ENCODE peak calls at places on chromosomes 16 and 17, in eight cellular contexts. K is OCI-LY7; B is heart right ventricle; A is endothelial cell of umbilical vein; I is CD8-positive, alpha-beta T cell; N is AG04450; P is fibroblast of the aortic adventitia; F is fibroblast of villous mesenchyme. Z is an unnamed sample.
A peak's percentile ranks its signal among the peaks of the same experiment; 100 is the strongest.

GRCh38 chr16:68113765-68114240 is 28.6 kb downstream of the NFATC3 start:
- DNase-seq in K (no peak), B (no peak), A (no peak), I (no peak), N (no peak), P (no peak), F (no peak), Z (no peak)

GRCh38 chr17:50871898-50872297 is 5.7 kb upstream of the TOB1 start:
- DNase-seq in K (no peak), B (no peak), A (no peak), I (no peak), N (no peak), P (no peak), F (no peak), Z (no peak)

GRCh38 chr17:82297280-82297803 is 20.1 kb downstream of the CD7 start:
- DNase-seq in K (peak; percentile 71), B (peak; percentile 67), A (peak; percentile 84), I (peak; percentile 69), N (no peak), P (peak; percentile 56), F (peak; percentile 97), Z (no peak)

GRCh38 chr17:32303861-32304288 is 38.1 kb downstream of the C17orf75 start:
- DNase-seq in K (no peak), B (no peak), A (no peak), I (no peak), N (no peak), P (no peak), F (no peak), Z (peak; percentile 31)

GRCh38 chr16:4752351-4753100 is 14.4 kb downstream of the ZNF500 start:
- DNase-seq in K (no peak), B (no peak), A (no peak), I (no peak), N (no peak), P (no peak), F (no peak), Z (no peak)

GRCh38 chr17:63578027-63578768 is 22.5 kb upstream of the TACO1 start:
- DNase-seq in K (no peak), B (no peak), A (no peak), I (no peak), N (no peak), P (no peak), F (no peak), Z (no peak)

GRCh38 chr17:11612956-11613355 is 14.7 kb downstream of the DNAH9 start:
- DNase-seq in K (no peak), B (no peak), A (no peak), I (no peak), N (no peak), P (no peak), F (no peak), Z (no peak)

GRCh38 chr16:29947897-29948296 is 14.0 kb upstream of the TMEM219 start:
- DNase-seq in K (no peak), B (no peak), A (no peak), I (no peak), N (no peak), P (no peak), F (no peak), Z (no peak)

GRCh38 chr17:19304209-19304608 is 58.3 kb downstream of the B9D1 start:
- DNase-seq in K (peak; percentile 29), B (peak; percentile 69), A (peak; percentile 74), I (no peak), N (no peak), P (peak; percentile 26), F (peak; percentile 65), Z (peak; percentile 65)

GRCh38 chr16:1428511-1428910 is 2.4 kb upstream of the PERCC1 start:
- DNase-seq in K (peak; percentile 49), B (no peak), A (peak; percentile 36), I (no peak), N (no peak), P (peak; percentile 12), F (no peak), Z (peak; percentile 34)

GRCh38 chr17:28221751-28222414 is 97.1 kb upstream of the TMEM97 start:
- DNase-seq in K (no peak), B (no peak), A (no peak), I (no peak), N (no peak), P (peak; percentile 14), F (no peak), Z (no peak)

GRCh38 chr17:68305132-68305531 is 13.8 kb downstream of the ARSG start:
- DNase-seq in K (no peak), B (no peak), A (peak; percentile 84), I (no peak), N (no peak), P (no peak), F (peak; percentile 60), Z (no peak)

GRCh38 chr17:49582789-49583188 is 7.1 kb downstream of the NXPH3 start:
- DNase-seq in K (no peak), B (no peak), A (no peak), I (no peak), N (no peak), P (no peak), F (no peak), Z (no peak)

GRCh38 chr17:3755335-3756030 is 31.8 kb downstream of the HASPIN start:
- DNase-seq in K (no peak), B (no peak), A (no peak), I (no peak), N (no peak), P (no peak), F (no peak), Z (no peak)
- H3K4me3 ChIP-seq in K (no peak overlapping the region), B (no peak overlapping the region), A (no peak overlapping the region), I (peak overlapping the region; percentile 53), N (no peak overlapping the region), P (no peak overlapping the region), F (no peak overlapping the region), Z (no peak overlapping the region)

GRCh38 chr16:51310159-51310558 is 159.1 kb upstream of the SALL1 start:
- DNase-seq in K (no peak), B (no peak), A (no peak), I (no peak), N (no peak), P (no peak), F (no peak), Z (no peak)

GRCh38 chr16:51305337-51305736 is 154.3 kb upstream of the SALL1 start:
- DNase-seq in K (no peak), B (no peak), A (no peak), I (no peak), N (no peak), P (no peak), F (no peak), Z (no peak)

GRCh38 chr16:51302042-51302441 is 151.0 kb upstream of the SALL1 start:
- DNase-seq in K (no peak), B (no peak), A (no peak), I (no peak), N (no peak), P (no peak), F (no peak), Z (no peak)

GRCh38 chr16:51306116-51306515 is 155.0 kb upstream of the SALL1 start:
- DNase-seq in K (no peak), B (no peak), A (no peak), I (no peak), N (no peak), P (peak; percentile 73), F (peak; percentile 21), Z (no peak)
- TF ChIP-seq CTCF in K (no peak), B (no peak), A (no peak), I (no peak), N (no peak), P (no peak), F (no peak), Z (no peak)

GRCh38 chr17:74862108-74862901 is 2.6 kb upstream of the GRIN2C start:
- DNase-seq in K (peak; percentile 86), B (peak; percentile 67), A (peak; percentile 34), I (peak; percentile 52), N (no peak), P (no peak), F (peak; percentile 44), Z (peak; percentile 63)

GRCh38 chr17:74862919-74863318 is 3.2 kb upstream of the GRIN2C start:
- DNase-seq in K (no peak), B (no peak), A (no peak), I (no peak), N (no peak), P (no peak), F (no peak), Z (no peak)

GRCh38 chr17:74860229-74860998 is 729 bp upstream of the GRIN2C start:
- DNase-seq in K (no peak), B (no peak), A (no peak), I (no peak), N (no peak), P (no peak), F (no peak), Z (no peak)

GRCh38 chr17:74860999-74861553 is 1.4 kb upstream of the GRIN2C start:
- DNase-seq in K (no peak), B (no peak), A (no peak), I (no peak), N (no peak), P (no peak), F (no peak), Z (no peak)

DNA sequence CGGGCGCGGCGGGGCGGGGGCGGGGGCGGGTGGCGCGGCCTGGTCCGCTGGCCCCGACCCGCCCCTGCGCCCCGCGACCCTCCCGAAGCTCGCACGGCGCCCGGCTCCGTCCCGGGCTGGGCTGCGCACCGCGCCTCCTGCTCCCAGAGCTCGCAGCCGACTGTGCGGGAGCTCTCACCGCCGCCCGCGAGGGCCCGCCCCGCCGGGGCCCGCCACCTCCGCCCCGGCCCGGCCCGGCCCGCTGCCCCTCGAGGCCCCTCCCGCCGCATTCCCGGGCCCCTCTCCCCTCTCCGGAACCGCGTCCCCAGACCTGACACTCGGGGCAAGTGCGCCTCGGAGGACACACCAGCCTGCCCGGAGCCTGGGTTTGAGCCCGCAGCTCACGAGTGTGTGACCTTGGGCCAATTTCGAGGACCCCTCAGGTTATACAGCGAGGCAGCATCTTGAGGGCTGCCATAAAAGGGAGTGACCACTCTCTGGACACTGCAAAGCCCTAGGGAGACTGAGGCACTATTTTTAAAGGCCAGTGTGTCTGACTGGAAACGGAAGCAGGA is 1.9 kb upstream of the GRIN2C start:
- DNase-seq in K (no peak), B (no peak), A (no peak), I (no peak), N (no peak), P (no peak), F (no peak), Z (no peak)
- H3K4me3 ChIP-seq in K (no peak overlapping the region), B (peak overlapping the region; percentile 49), A (no peak overlapping the region), I (no peak overlapping the region), N (no peak overlapping the region), P (no peak overlapping the region), F (no peak overlapping the region), Z (no peak overlapping the region)

GRCh38 chr16:54938351-54939346 is 8.0 kb downstream of the IRX5 start:
- DNase-seq in K (no peak), B (no peak), A (peak; percentile 44), I (no peak), N (no peak), P (peak; percentile 14), F (no peak), Z (peak; percentile 33)

GRCh38 chr16:54937673-54938350 is 7.1 kb downstream of the IRX5 start:
- DNase-seq in K (no peak), B (no peak), A (peak; percentile 8), I (no peak), N (no peak), P (no peak), F (no peak), Z (no peak)

GRCh38 chr16:54936086-54936978 is 5.7 kb downstream of the IRX5 start:
- DNase-seq in K (no peak), B (peak; percentile 26), A (peak; percentile 14), I (no peak), N (no peak), P (peak; percentile 57), F (peak; percentile 37), Z (peak; percentile 83)

GRCh38 chr16:54935411-54936085 is 4.9 kb downstream of the IRX5 start:
- DNase-seq in K (no peak), B (no peak), A (peak; percentile 11), I (no peak), N (no peak), P (peak; percentile 31), F (no peak), Z (no peak)

GRCh38 chr16:54936979-54937672 is 6.5 kb downstream of the IRX5 start:
- DNase-seq in K (no peak), B (peak; percentile 38), A (peak; percentile 24), I (no peak), N (no peak), P (peak; percentile 58), F (no peak), Z (peak; percentile 84)
- TF ChIP-seq CTCF in K (peak; percentile 67), B (peak; percentile 73), A (peak; percentile 66), I (no peak), N (peak; percentile 30), P (peak; percentile 71), F (peak; percentile 55), Z (peak; percentile 76)